ENCODE peak calls at places on chromosomes 5 and 9, in seven cellular contexts. V is H1, T is K562, C is HepG2, Z is HCT116, A is SK-N-SH, U is GM12878. M is an unnamed sample.

GRCh38 chr5:115435776-115436712 is 108.5 kb downstream of the FEM1C start:
- DNase-seq in V (no peak), T (no peak), C (no peak), Z (no peak), A (no peak), U (no peak), M (no peak)

GRCh38 chr5:28403846-28404245 is 1365.5 kb upstream of the CDH9 start:
- DNase-seq in V (no peak), T (no peak), C (no peak), Z (no peak), A (no peak), U (no peak), M (no peak)

GRCh38 chr5:86546050-86546449 is 71.7 kb upstream of the COX7C start:
- DNase-seq in V (no peak), T (no peak), C (no peak), Z (no peak), A (no peak), U (no peak), M (no peak)

GRCh38 chr5:24110019-24110615 is 534.7 kb downstream of the CDH10 start:
- DNase-seq in V (no peak), T (no peak), C (peak), Z (no peak), A (peak), U (no peak), M (peak)

GRCh38 chr5:55154893-55155292 is 5.1 kb upstream of the GPX8 start:
- DNase-seq in V (no peak), T (no peak), C (no peak), Z (no peak), A (no peak), U (no peak), M (no peak)

GRCh38 chr5:134554319-134555222 is 29.1 kb downstream of the JADE2 start:
- DNase-seq in V (no peak), T (no peak), C (no peak), Z (no peak), A (peak), U (peak), M (peak)

GRCh38 chr5:150172147-150172546 is 5.6 kb downstream of the CDX1 start:
- DNase-seq in V (no peak), T (no peak), C (no peak), Z (no peak), A (no peak), U (no peak), M (no peak)

GRCh38 chr5:133202066-133202665 is 150.4 kb downstream of the HSPA4 start:
- DNase-seq in V (no peak), T (no peak), C (no peak), Z (no peak), A (no peak), U (no peak), M (no peak)

GRCh38 chr5:138946241-138946623 is 71.1 kb upstream of the LRRTM2 start:
- DNase-seq in V (no peak), T (no peak), C (no peak), Z (no peak), A (peak), U (no peak), M (no peak)

GRCh38 chr9:38362912-38363588 is 29.5 kb upstream of the ALDH1B1 start:
- DNase-seq in V (no peak), T (peak), C (peak), Z (peak), A (peak), U (peak), M (peak)

GRCh38 chr5:74613283-74613682 is 27.2 kb downstream of the ENC1 start:
- DNase-seq in V (no peak), T (no peak), C (no peak), Z (no peak), A (no peak), U (no peak), M (no peak)

GRCh38 chr5:129014185-129014584 is 48.9 kb downstream of the SLC27A6 start:
- DNase-seq in V (no peak), T (no peak), C (no peak), Z (no peak), A (no peak), U (no peak), M (peak)

GRCh38 chr9:137762414-137763061 is 115.0 kb upstream of the CACNA1B start:
- DNase-seq in V (no peak), T (no peak), C (no peak), Z (no peak), A (no peak), U (peak), M (no peak)

GRCh38 chr5:88786789-88787188 is 96.2 kb downstream of the MEF2C start:
- DNase-seq in V (no peak), T (no peak), C (no peak), Z (no peak), A (no peak), U (no peak), M (no peak)

GRCh38 chr5:107580902-107581823 is 89.6 kb downstream of the EFNA5 start:
- DNase-seq in V (no peak), T (no peak), C (no peak), Z (no peak), A (no peak), U (no peak), M (no peak)

GRCh38 chr9:113541019-113541900 is 77.7 kb downstream of the RGS3 start:
- DNase-seq in V (peak), T (peak), C (peak), Z (peak), A (peak), U (no peak), M (peak)

GRCh38 chr9:70298245-70298771 is 39.5 kb downstream of the SMC5 start:
- DNase-seq in V (no peak), T (no peak), C (no peak), Z (no peak), A (no peak), U (no peak), M (no peak)
- TF ChIP-seq JUND in V (no peak), T (no peak), C (no peak), Z (no peak), A (no peak), U (no peak), M (no peak)

GRCh38 chr5:143008809-143009521 is 238.8 kb downstream of the ARHGAP26 start:
- DNase-seq in V (no peak), T (no peak), C (no peak), Z (peak), A (no peak), U (peak), M (no peak)
- TF ChIP-seq JUND in V (no peak), T (no peak), C (no peak), Z (peak), A (no peak), U (peak), M (no peak)

DNA sequence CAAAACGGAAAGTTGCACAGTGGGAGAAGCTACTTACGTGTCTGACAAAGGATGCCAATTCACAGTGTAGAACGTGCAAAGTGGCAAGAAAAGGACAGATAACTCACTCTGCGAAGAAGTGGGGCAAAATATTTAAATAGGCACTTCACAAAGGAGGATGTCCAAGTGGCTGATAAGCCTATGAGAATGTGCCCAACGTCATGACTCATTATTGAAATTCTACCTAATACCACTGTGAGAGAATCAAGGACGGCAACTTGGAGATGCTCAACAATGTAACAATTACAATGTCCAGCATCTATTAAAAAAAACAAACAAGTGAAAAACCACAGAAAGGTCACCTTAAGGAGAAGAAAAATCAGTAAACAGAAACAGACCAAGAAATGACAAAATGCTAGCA is 59.0 kb downstream of the NACC2 start:
- DNase-seq in V (no peak), T (no peak), C (no peak), Z (no peak), A (no peak), U (no peak), M (no peak)
- TF ChIP-seq JUND in V (no peak), T (no peak), C (no peak), Z (no peak), A (no peak), U (no peak), M (no peak)

DNA sequence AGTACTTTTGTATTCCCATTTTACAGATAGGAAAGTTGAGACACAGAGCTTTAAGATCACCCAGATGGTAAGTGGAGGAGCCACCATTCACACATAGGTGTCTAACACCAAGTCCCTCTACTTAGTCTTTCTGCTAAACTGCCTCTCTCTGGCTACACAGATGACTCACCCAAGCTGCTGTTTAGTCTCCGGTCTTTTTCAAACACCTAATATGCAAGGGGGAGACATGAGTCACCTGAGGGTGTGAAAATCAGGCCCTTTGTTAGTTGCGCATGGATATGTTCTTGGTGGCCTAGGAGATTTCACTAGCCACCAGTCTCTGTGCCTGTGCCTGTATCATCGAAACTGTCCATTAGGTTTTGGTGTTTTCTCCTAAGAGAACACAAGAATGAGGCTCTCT is 117.8 kb downstream of the MAST4 start:
- DNase-seq in V (no peak), T (no peak), C (no peak), Z (peak), A (no peak), U (no peak), M (no peak)
- TF ChIP-seq JUND in V (no peak), T (no peak), C (no peak), Z (no peak), A (no peak), U (no peak), M (no peak)

GRCh38 chr9:98951967-98952366 is 8.3 kb downstream of the COL15A1 start:
- DNase-seq in V (no peak), T (no peak), C (no peak), Z (no peak), A (no peak), U (no peak), M (no peak)

GRCh38 chr9:98953877-98954610 is 10.3 kb downstream of the COL15A1 start:
- DNase-seq in V (no peak), T (no peak), C (no peak), Z (no peak), A (no peak), U (no peak), M (no peak)

GRCh38 chr9:98957826-98958225 is 14.1 kb downstream of the COL15A1 start:
- DNase-seq in V (no peak), T (no peak), C (no peak), Z (no peak), A (no peak), U (no peak), M (no peak)

GRCh38 chr9:98958271-98958989 is 14.7 kb downstream of the COL15A1 start:
- DNase-seq in V (no peak), T (no peak), C (no peak), Z (no peak), A (no peak), U (no peak), M (no peak)

DNA sequence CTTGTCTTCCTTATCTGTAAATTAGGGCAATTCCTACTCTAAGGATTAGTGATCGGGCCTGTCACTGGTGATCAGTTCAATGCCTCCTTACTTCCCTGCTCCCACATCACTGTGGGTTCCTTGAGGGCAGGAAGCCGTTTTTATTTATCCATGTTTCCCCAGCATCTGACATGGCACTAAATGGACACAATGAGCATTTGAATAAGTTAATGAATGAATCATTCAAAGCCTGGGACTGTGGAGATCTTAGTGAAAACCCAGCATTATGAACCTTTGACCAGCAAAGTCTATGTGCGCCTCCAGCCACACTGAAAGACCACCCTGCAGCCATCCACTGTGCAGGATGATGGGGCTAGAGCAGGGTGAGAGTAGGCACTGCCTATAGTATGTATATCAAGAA is 11.6 kb downstream of the COL15A1 start:
- DNase-seq in V (no peak), T (no peak), C (no peak), Z (no peak), A (no peak), U (no peak), M (no peak)
- TF ChIP-seq JUND in V (no peak), T (no peak), C (no peak), Z (no peak), A (no peak), U (no peak), M (no peak)

GRCh38 chr9:133981958-133982681 is 10.0 kb downstream of the VAV2 start:
- DNase-seq in V (no peak), T (no peak), C (no peak), Z (no peak), A (peak), U (no peak), M (no peak)
- TF ChIP-seq JUND in V (no peak), T (no peak), C (no peak), Z (no peak), A (no peak), U (no peak), M (no peak)

GRCh38 chr5:72314571-72315172 is 5.4 kb downstream of the MRPS27 start:
- DNase-seq in V (no peak), T (no peak), C (peak), Z (no peak), A (peak), U (no peak), M (no peak)
- TF ChIP-seq JUND in V (no peak), T (no peak), C (no peak), Z (no peak), A (no peak), U (no peak), M (no peak)

GRCh38 chr9:126707083-126707482 is 93.4 kb downstream of the LMX1B start:
- DNase-seq in V (no peak), T (no peak), C (no peak), Z (no peak), A (no peak), U (no peak), M (no peak)
- TF ChIP-seq JUND in V (no peak), T (no peak), C (no peak), Z (no peak), A (no peak), U (no peak), M (no peak)

M was measured in T47D.